ENCODE peak calls at places on chromosomes 11 and 22, in four cellular contexts. T is vagina, K is tibial nerve, U is endodermal cell. Y is an unnamed sample.
A peak's percentile ranks its signal among the peaks of the same experiment; 100 is the strongest.

GRCh38 chr11:45289369-45289768 is 3.2 kb upstream of the SYT13 start:
- DNase-seq in T (peak; percentile 37), K (no peak), U (no peak), Y (no peak)

GRCh38 chr11:87926250-87926970 is 248.8 kb downstream of the RAB38 start:
- DNase-seq in T (no peak), K (no peak), U (peak; percentile 63), Y (no peak)

GRCh38 chr22:47165338-47165931 is 403.0 kb downstream of the TBC1D22A start:
- DNase-seq in T (no peak), K (no peak), U (peak; percentile 45), Y (no peak)

GRCh38 chr11:36455658-36456111 is 54.4 kb downstream of the TRAF6 start:
- DNase-seq in T (peak; percentile 92), K (peak; percentile 52), U (peak; percentile 65), Y (peak; percentile 62)

GRCh38 chr22:35065796-35066218 is at the start of gene ISX:
- DNase-seq in T (no peak), K (no peak), U (no peak), Y (no peak)

GRCh38 chr11:36273110-36273509 is 16.1 kb downstream of the COMMD9 start:
- DNase-seq in T (no peak), K (no peak), U (no peak), Y (peak; percentile 60)

GRCh38 chr11:76588455-76589325 is 81.9 kb downstream of the LRRC32 start:
- DNase-seq in T (peak; percentile 79), K (peak; percentile 36), U (peak; percentile 45), Y (no peak)

GRCh38 chr11:112033902-112034301 is 8.7 kb downstream of the DLAT start:
- DNase-seq in T (no peak), K (no peak), U (no peak), Y (no peak)

GRCh38 chr11:82315093-82315492 is 418.6 kb downstream of the FAM181B start:
- DNase-seq in T (no peak), K (peak; percentile 12), U (peak; percentile 88), Y (peak; percentile 70)

GRCh38 chr11:116342148-116342547 is 430.6 kb downstream of the BUD13 start:
- DNase-seq in T (no peak), K (no peak), U (peak; percentile 8), Y (no peak)

GRCh38 chr22:16838073-16838472 is 12.9 kb upstream of the XKR3 start:
- DNase-seq in T (no peak), K (no peak), U (no peak), Y (no peak)

GRCh38 chr11:3745161-3745560 is 52.2 kb downstream of the NUP98 start:
- DNase-seq in T (no peak), K (no peak), U (no peak), Y (no peak)

GRCh38 chr11:17991799-17992433 is 20.9 kb downstream of the SERGEF start:
- DNase-seq in T (no peak), K (no peak), U (peak; percentile 67), Y (peak; percentile 67)

GRCh38 chr11:57224537-57224936 is 12.5 kb downstream of the APLNR start:
- DNase-seq in T (no peak), K (no peak), U (no peak), Y (no peak)

GRCh38 chr11:62500066-62501035 is 46.3 kb downstream of the AHNAK start:
- DNase-seq in T (no peak), K (no peak), U (peak; percentile 77), Y (no peak)

GRCh38 chr11:128804481-128804880 is 62.6 kb downstream of the KCNJ1 start:
- DNase-seq in T (no peak), K (no peak), U (no peak), Y (no peak)

GRCh38 chr11:128806496-128807261 is 60.4 kb downstream of the KCNJ1 start:
- DNase-seq in T (no peak), K (no peak), U (no peak), Y (no peak)

GRCh38 chr11:128809128-128809527 is 58.0 kb downstream of the KCNJ1 start:
- DNase-seq in T (no peak), K (no peak), U (no peak), Y (no peak)

GRCh38 chr11:128810784-128811514 is 56.1 kb downstream of the KCNJ1 start:
- DNase-seq in T (no peak), K (no peak), U (no peak), Y (no peak)

GRCh38 chr11:128807909-128808308 is 59.2 kb downstream of the KCNJ1 start:
- DNase-seq in T (no peak), K (no peak), U (no peak), Y (no peak)
- H3K36me3 ChIP-seq in T (no peaks in the 10 kb centered on the region), K (peaks cover 13% of the 10 kb centered on the region), U (no peaks in the 10 kb centered on the region), Y (no peaks in the 10 kb centered on the region)

DNA sequence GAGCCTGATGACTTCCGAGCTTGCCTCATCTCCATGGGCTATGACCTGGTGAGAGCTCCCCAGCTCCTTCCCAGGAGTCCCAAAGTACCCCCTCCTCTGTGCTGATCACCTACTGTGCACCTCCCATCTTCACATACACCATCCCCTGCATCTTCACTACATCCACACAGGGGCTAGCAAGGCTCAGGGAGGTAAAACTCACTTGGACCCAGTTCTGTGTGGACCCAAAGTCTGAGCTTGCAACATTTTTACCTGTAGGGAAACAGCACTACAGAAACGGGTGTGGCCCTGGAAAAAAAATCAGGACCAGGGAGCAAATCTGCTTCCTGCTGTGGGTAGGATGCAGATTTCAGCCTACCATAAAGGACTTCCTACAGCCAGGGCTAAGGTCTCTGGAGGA is 6.1 kb downstream of the CTSF start:
- DNase-seq in T (no peak), K (no peak), U (no peak), Y (no peak)
- H3K36me3 ChIP-seq in T (no peaks in the 10 kb centered on the region), K (peaks cover 59% of the 10 kb centered on the region), U (no peaks in the 10 kb centered on the region), Y (no peaks in the 10 kb centered on the region)

GRCh38 chr22:19398680-19399079 is 32.9 kb downstream of the HIRA start:
- DNase-seq in T (no peak), K (no peak), U (no peak), Y (no peak)
- H3K36me3 ChIP-seq in T (peaks cover 38% of the 10 kb centered on the region), K (peaks cover 80% of the 10 kb centered on the region), U (peaks cover 83% of the 10 kb centered on the region), Y (peaks cover 4% of the 10 kb centered on the region)

GRCh38 chr22:38490475-38490874 is 15.6 kb downstream of the DDX17 start:
- DNase-seq in T (no peak), K (no peak), U (no peak), Y (no peak)
- H3K36me3 ChIP-seq in T (peaks cover 99% of the 10 kb centered on the region), K (peaks cover 99% of the 10 kb centered on the region), U (peaks cover 94% of the 10 kb centered on the region), Y (peaks cover 65% of the 10 kb centered on the region)